ENCODE peak calls at places on chromosomes 6 and 20, in ten cellular contexts. One of them, this sample, is unnamed. For H3K9me3 and H3K4me1, the result is how much of the 10 kb centered on the place peaks cover.

GRCh38 chr20:38355161-38356012 is 9.1 kb downstream of the LBP start:
- DNase-seq in fibroblast of lung: no peak
- DNase-seq in uterus: no peak
- DNase-seq in BE2C: no peak
- DNase-seq in tibial artery: no peak
- DNase-seq in lower lobe of right lung: no peak
- DNase-seq in sigmoid colon: no peak
- DNase-seq in hepatocyte: no peak
- DNase-seq in pancreas: no peak
- DNase-seq in psoas muscle: no peak
- DNase-seq in this sample: no peak

GRCh38 chr6:134702279-134702678 is 247.6 kb downstream of the ALDH8A1 start:
- DNase-seq in fibroblast of lung: no peak
- DNase-seq in uterus: no peak
- DNase-seq in BE2C: no peak
- DNase-seq in tibial artery: no peak
- DNase-seq in lower lobe of right lung: no peak
- DNase-seq in sigmoid colon: no peak
- DNase-seq in hepatocyte: no peak
- DNase-seq in pancreas: no peak
- DNase-seq in psoas muscle: no peak
- DNase-seq in this sample: no peak

GRCh38 chr6:106746660-106747059 is 117.3 kb downstream of the QRSL1 start:
- DNase-seq in fibroblast of lung: peak
- DNase-seq in uterus: no peak
- DNase-seq in BE2C: no peak
- DNase-seq in tibial artery: no peak
- DNase-seq in lower lobe of right lung: no peak
- DNase-seq in sigmoid colon: no peak
- DNase-seq in hepatocyte: peak
- DNase-seq in pancreas: no peak
- DNase-seq in psoas muscle: no peak
- DNase-seq in this sample: no peak

GRCh38 chr6:125984311-125984710 is 2.0 kb upstream of the TRMT11 start:
- DNase-seq in fibroblast of lung: peak
- DNase-seq in uterus: no peak
- DNase-seq in BE2C: no peak
- DNase-seq in tibial artery: no peak
- DNase-seq in lower lobe of right lung: no peak
- DNase-seq in sigmoid colon: no peak
- DNase-seq in hepatocyte: peak
- DNase-seq in pancreas: no peak
- DNase-seq in psoas muscle: no peak
- DNase-seq in this sample: no peak

GRCh38 chr6:125114248-125114858 is 39.2 kb upstream of the TPD52L1 start:
- DNase-seq in fibroblast of lung: peak
- DNase-seq in uterus: peak
- DNase-seq in BE2C: peak
- DNase-seq in tibial artery: peak
- DNase-seq in lower lobe of right lung: no peak
- DNase-seq in sigmoid colon: peak
- DNase-seq in hepatocyte: peak
- DNase-seq in pancreas: peak
- DNase-seq in psoas muscle: peak
- DNase-seq in this sample: no peak

GRCh38 chr6:36967757-36968156 is 13.2 kb downstream of the PI16 start:
- DNase-seq in fibroblast of lung: no peak
- DNase-seq in uterus: no peak
- DNase-seq in BE2C: no peak
- DNase-seq in tibial artery: no peak
- DNase-seq in lower lobe of right lung: no peak
- DNase-seq in sigmoid colon: peak
- DNase-seq in hepatocyte: no peak
- DNase-seq in pancreas: no peak
- DNase-seq in psoas muscle: no peak
- DNase-seq in this sample: no peak

GRCh38 chr6:53734473-53735299 is 60.1 kb upstream of the LRRC1 start:
- DNase-seq in fibroblast of lung: peak
- DNase-seq in uterus: no peak
- DNase-seq in BE2C: peak
- DNase-seq in tibial artery: no peak
- DNase-seq in lower lobe of right lung: peak
- DNase-seq in sigmoid colon: no peak
- DNase-seq in hepatocyte: peak
- DNase-seq in pancreas: peak
- DNase-seq in psoas muscle: no peak
- DNase-seq in this sample: peak

GRCh38 chr6:17458971-17459370 is 65.6 kb downstream of the CAP2 start:
- DNase-seq in fibroblast of lung: no peak
- DNase-seq in uterus: no peak
- DNase-seq in BE2C: no peak
- DNase-seq in tibial artery: no peak
- DNase-seq in lower lobe of right lung: no peak
- DNase-seq in sigmoid colon: no peak
- DNase-seq in hepatocyte: no peak
- DNase-seq in pancreas: no peak
- DNase-seq in psoas muscle: no peak
- DNase-seq in this sample: no peak

GRCh38 chr20:35269055-35269781 is 8.7 kb downstream of the MMP24OS start:
- DNase-seq in fibroblast of lung: peak
- DNase-seq in uterus: peak
- DNase-seq in BE2C: peak
- DNase-seq in tibial artery: peak
- DNase-seq in lower lobe of right lung: peak
- DNase-seq in sigmoid colon: no peak
- DNase-seq in hepatocyte: peak
- DNase-seq in pancreas: peak
- DNase-seq in psoas muscle: peak
- DNase-seq in this sample: peak

GRCh38 chr6:165880721-165881120 is 217.7 kb upstream of the PDE10A start:
- DNase-seq in fibroblast of lung: peak
- DNase-seq in uterus: no peak
- DNase-seq in BE2C: no peak
- DNase-seq in tibial artery: no peak
- DNase-seq in lower lobe of right lung: no peak
- DNase-seq in sigmoid colon: no peak
- DNase-seq in hepatocyte: no peak
- DNase-seq in pancreas: no peak
- DNase-seq in psoas muscle: no peak
- DNase-seq in this sample: no peak

GRCh38 chr6:106026748-106027147 is 59.4 kb upstream of the PRDM1 start:
- DNase-seq in fibroblast of lung: peak
- DNase-seq in uterus: no peak
- DNase-seq in BE2C: no peak
- DNase-seq in tibial artery: no peak
- DNase-seq in lower lobe of right lung: no peak
- DNase-seq in sigmoid colon: no peak
- DNase-seq in hepatocyte: no peak
- DNase-seq in pancreas: no peak
- DNase-seq in psoas muscle: no peak
- DNase-seq in this sample: no peak

GRCh38 chr20:42432485-42432884 is 757.2 kb downstream of the PTPRT start:
- DNase-seq in fibroblast of lung: no peak
- DNase-seq in uterus: no peak
- DNase-seq in BE2C: no peak
- DNase-seq in tibial artery: no peak
- DNase-seq in lower lobe of right lung: no peak
- DNase-seq in sigmoid colon: no peak
- DNase-seq in hepatocyte: no peak
- DNase-seq in pancreas: no peak
- DNase-seq in psoas muscle: no peak
- DNase-seq in this sample: no peak

GRCh38 chr20:42435230-42435629 is 754.5 kb downstream of the PTPRT start:
- DNase-seq in fibroblast of lung: no peak
- DNase-seq in uterus: no peak
- DNase-seq in BE2C: no peak
- DNase-seq in tibial artery: no peak
- DNase-seq in lower lobe of right lung: no peak
- DNase-seq in sigmoid colon: no peak
- DNase-seq in hepatocyte: no peak
- DNase-seq in pancreas: no peak
- DNase-seq in psoas muscle: no peak
- DNase-seq in this sample: no peak

GRCh38 chr20:42432931-42433330 is 756.8 kb downstream of the PTPRT start:
- DNase-seq in fibroblast of lung: peak
- DNase-seq in uterus: peak
- DNase-seq in BE2C: no peak
- DNase-seq in tibial artery: peak
- DNase-seq in lower lobe of right lung: no peak
- DNase-seq in sigmoid colon: no peak
- DNase-seq in hepatocyte: peak
- DNase-seq in pancreas: no peak
- DNase-seq in psoas muscle: peak
- DNase-seq in this sample: peak

GRCh38 chr20:42430525-42431046 is 759.1 kb downstream of the PTPRT start:
- DNase-seq in fibroblast of lung: no peak
- DNase-seq in uterus: no peak
- DNase-seq in BE2C: no peak
- DNase-seq in tibial artery: no peak
- DNase-seq in lower lobe of right lung: no peak
- DNase-seq in sigmoid colon: no peak
- DNase-seq in hepatocyte: no peak
- DNase-seq in pancreas: no peak
- DNase-seq in psoas muscle: no peak
- DNase-seq in this sample: no peak

GRCh38 chr20:42430059-42430458 is 759.6 kb downstream of the PTPRT start:
- DNase-seq in fibroblast of lung: no peak
- DNase-seq in uterus: no peak
- DNase-seq in BE2C: no peak
- DNase-seq in tibial artery: no peak
- DNase-seq in lower lobe of right lung: no peak
- DNase-seq in sigmoid colon: no peak
- DNase-seq in hepatocyte: no peak
- DNase-seq in pancreas: no peak
- DNase-seq in psoas muscle: peak
- DNase-seq in this sample: no peak
- H3K9me3 ChIP-seq in fibroblast of lung: under half
- H3K9me3 ChIP-seq in uterus: under half
- H3K9me3 ChIP-seq in BE2C: under half
- H3K9me3 ChIP-seq in tibial artery: under half
- H3K9me3 ChIP-seq in lower lobe of right lung: under half
- H3K9me3 ChIP-seq in sigmoid colon: under half
- H3K9me3 ChIP-seq in hepatocyte: under half
- H3K9me3 ChIP-seq in pancreas: under half
- H3K9me3 ChIP-seq in psoas muscle: under half
- H3K9me3 ChIP-seq in this sample: under half

GRCh38 chr20:49412953-49413352 is 69.5 kb downstream of the KCNB1 start:
- DNase-seq in fibroblast of lung: no peak
- DNase-seq in uterus: no peak
- DNase-seq in BE2C: no peak
- DNase-seq in tibial artery: no peak
- DNase-seq in lower lobe of right lung: no peak
- DNase-seq in sigmoid colon: no peak
- DNase-seq in hepatocyte: no peak
- DNase-seq in pancreas: no peak
- DNase-seq in psoas muscle: no peak
- DNase-seq in this sample: no peak
- H3K4me1 ChIP-seq in fibroblast of lung: under half
- H3K4me1 ChIP-seq in uterus: under half
- H3K4me1 ChIP-seq in BE2C: under half
- H3K4me1 ChIP-seq in tibial artery: under half
- H3K4me1 ChIP-seq in lower lobe of right lung: under half
- H3K4me1 ChIP-seq in sigmoid colon: half or more
- H3K4me1 ChIP-seq in hepatocyte: under half
- H3K4me1 ChIP-seq in pancreas: under half
- H3K4me1 ChIP-seq in psoas muscle: under half
- H3K4me1 ChIP-seq in this sample: under half

GRCh38 chr6:91291071-91291470 is 704.2 kb upstream of the MAP3K7 start:
- DNase-seq in fibroblast of lung: peak
- DNase-seq in uterus: no peak
- DNase-seq in BE2C: no peak
- DNase-seq in tibial artery: no peak
- DNase-seq in lower lobe of right lung: no peak
- DNase-seq in sigmoid colon: no peak
- DNase-seq in hepatocyte: no peak
- DNase-seq in pancreas: no peak
- DNase-seq in psoas muscle: no peak
- DNase-seq in this sample: no peak
- TF ChIP-seq CTCF in fibroblast of lung: no peak
- TF ChIP-seq CTCF in uterus: no peak
- TF ChIP-seq CTCF in BE2C: no peak
- TF ChIP-seq CTCF in tibial artery: no peak
- TF ChIP-seq CTCF in lower lobe of right lung: no peak
- TF ChIP-seq CTCF in sigmoid colon: no peak
- TF ChIP-seq CTCF in hepatocyte: no peak
- TF ChIP-seq CTCF in pancreas: no peak
- TF ChIP-seq CTCF in psoas muscle: no peak
- TF ChIP-seq CTCF in this sample: no peak

DNA sequence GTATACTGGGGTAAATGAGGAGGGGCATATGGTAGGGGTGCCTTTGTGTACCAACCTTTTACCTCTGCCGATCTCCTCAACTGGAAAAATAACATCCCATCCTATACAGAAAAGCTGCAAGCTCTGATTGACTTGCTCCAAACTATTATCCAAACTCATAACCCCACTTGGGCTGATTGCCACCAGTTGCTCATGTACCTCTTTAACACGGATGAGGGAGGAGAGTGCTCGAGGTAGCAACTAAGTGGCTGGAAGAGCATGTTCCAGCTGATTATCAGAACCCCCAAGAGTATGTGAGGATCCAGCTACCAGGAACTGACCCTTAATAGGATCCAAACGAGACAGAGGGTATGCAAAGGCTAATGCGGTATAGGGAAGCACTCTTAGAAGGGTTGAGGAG is 299.6 kb downstream of the RNGTT start:
- DNase-seq in fibroblast of lung: no peak
- DNase-seq in uterus: no peak
- DNase-seq in BE2C: no peak
- DNase-seq in tibial artery: no peak
- DNase-seq in lower lobe of right lung: no peak
- DNase-seq in sigmoid colon: no peak
- DNase-seq in hepatocyte: no peak
- DNase-seq in pancreas: no peak
- DNase-seq in psoas muscle: no peak
- DNase-seq in this sample: no peak
- H3K9me3 ChIP-seq in fibroblast of lung: under half
- H3K9me3 ChIP-seq in uterus: under half
- H3K9me3 ChIP-seq in BE2C: under half
- H3K9me3 ChIP-seq in tibial artery: under half
- H3K9me3 ChIP-seq in lower lobe of right lung: under half
- H3K9me3 ChIP-seq in sigmoid colon: under half
- H3K9me3 ChIP-seq in hepatocyte: under half
- H3K9me3 ChIP-seq in pancreas: under half
- H3K9me3 ChIP-seq in psoas muscle: under half
- H3K9me3 ChIP-seq in this sample: under half

DNA sequence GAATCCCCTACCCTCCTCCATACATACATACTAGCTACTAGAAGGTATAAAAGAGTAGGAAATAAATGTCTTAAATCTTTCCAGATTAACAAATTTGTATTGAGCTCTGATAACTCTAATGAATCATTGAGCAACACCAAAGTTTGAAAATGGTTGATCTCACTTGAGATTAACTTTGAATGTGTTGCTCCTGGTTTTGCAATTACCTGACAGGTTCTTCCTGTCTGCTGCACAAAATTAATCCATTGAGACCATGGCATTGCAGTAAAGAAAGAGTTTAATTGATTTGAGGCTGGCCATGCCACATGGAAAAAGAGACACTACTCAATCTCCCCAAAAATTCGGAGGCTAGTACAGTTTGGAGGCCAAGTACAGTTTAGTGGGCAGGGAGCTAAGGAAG is 21.3 kb upstream of the EZR start:
- DNase-seq in fibroblast of lung: no peak
- DNase-seq in uterus: no peak
- DNase-seq in BE2C: no peak
- DNase-seq in tibial artery: no peak
- DNase-seq in lower lobe of right lung: no peak
- DNase-seq in sigmoid colon: no peak
- DNase-seq in hepatocyte: no peak
- DNase-seq in pancreas: no peak
- DNase-seq in psoas muscle: no peak
- DNase-seq in this sample: no peak
- H3K4me1 ChIP-seq in fibroblast of lung: under half
- H3K4me1 ChIP-seq in uterus: under half
- H3K4me1 ChIP-seq in BE2C: under half
- H3K4me1 ChIP-seq in tibial artery: under half
- H3K4me1 ChIP-seq in lower lobe of right lung: under half
- H3K4me1 ChIP-seq in sigmoid colon: under half
- H3K4me1 ChIP-seq in hepatocyte: under half
- H3K4me1 ChIP-seq in pancreas: under half
- H3K4me1 ChIP-seq in psoas muscle: under half
- H3K4me1 ChIP-seq in this sample: under half

This sample was measured in heart left ventricle.